ENCODE peak calls at places on chromosomes 1 and 21, in five cellular contexts. P, W, B, I and Q are unnamed samples.

GRCh38 chr1:12597792-12598191 is 20.2 kb downstream of the DHRS3 start:
- DNase-seq in I (no peak), P (no peak), B (no peak), W (no peak), Q (no peak)

GRCh38 chr1:65090406-65090805 is 57.6 kb upstream of the AK4 start:
- DNase-seq in P (no peak), W (no peak), I (no peak), B (no peak), Q (no peak)

GRCh38 chr1:202122639-202123335 is at the start of gene GPR37L1:
- DNase-seq in W (peak), P (no peak), I (no peak), B (no peak), Q (no peak)

GRCh38 chr1:58786184-58786926 is 2.5 kb upstream of the JUN start:
- DNase-seq in B (no peak), I (no peak), W (no peak), P (no peak), Q (no peak)

GRCh38 chr1:111084999-111085398 is 54.9 kb downstream of the DRAM2 start:
- DNase-seq in I (no peak), W (no peak), B (no peak), P (no peak), Q (no peak)

GRCh38 chr1:118151312-118151937 is 33.6 kb downstream of the SPAG17 start:
- DNase-seq in B (peak), I (no peak), W (no peak), P (peak), Q (peak)

GRCh38 chr1:227884370-227885134 is 63.2 kb downstream of the WNT9A start:
- DNase-seq in B (no peak), P (no peak), I (no peak), W (peak), Q (no peak)

GRCh38 chr1:26145041-26145959 is 13.6 kb upstream of the FAM110D start:
- DNase-seq in P (peak), B (peak), I (peak), W (peak), Q (peak)

GRCh38 chr1:103129796-103130195 is 21.5 kb upstream of the COL11A1 start:
- DNase-seq in B (no peak), I (no peak), P (no peak), W (no peak), Q (no peak)

GRCh38 chr1:231734417-231734816 is 107.8 kb downstream of the DISC1 start:
- DNase-seq in W (no peak), P (no peak), B (no peak), I (peak), Q (no peak)

GRCh38 chr1:84550826-84551225 is 23.4 kb downstream of the CTBS start:
- DNase-seq in I (no peak), W (no peak), B (no peak), P (no peak), Q (no peak)

GRCh38 chr1:95118019-95118499 is 904 bp downstream of the TLCD4 start:
- DNase-seq in B (no peak), I (no peak), P (no peak), W (no peak), Q (no peak)

GRCh38 chr1:221783437-221783836 is 41.5 kb upstream of the DUSP10 start:
- DNase-seq in W (no peak), I (no peak), P (no peak), B (no peak), Q (no peak)

GRCh38 chr1:1118011-1118892 is 2.4 kb upstream of the C1orf159 start:
- DNase-seq in W (peak), B (no peak), I (no peak), P (no peak), Q (no peak)

GRCh38 chr1:33985656-33986055 is 121.8 kb downstream of the HMGB4 start:
- DNase-seq in B (no peak), P (no peak), W (no peak), I (no peak), Q (no peak)

GRCh38 chr1:54395535-54395934 is 10.7 kb downstream of the SSBP3 start:
- DNase-seq in P (no peak), W (no peak), I (no peak), B (no peak), Q (no peak)

GRCh38 chr1:46171351-46171750 is 3.5 kb upstream of the TSPAN1 start:
- DNase-seq in P (no peak), B (no peak), I (no peak), W (no peak), Q (no peak)

GRCh38 chr21:21373969-21374368 is 375.8 kb downstream of the NCAM2 start:
- DNase-seq in P (no peak), W (no peak), I (no peak), B (no peak), Q (no peak)

GRCh38 chr1:34549199-34549598 is 205.6 kb upstream of the GJB5 start:
- DNase-seq in W (no peak), B (no peak), I (no peak), P (no peak), Q (no peak)

GRCh38 chr1:230220478-230220877 is 153.4 kb downstream of the GALNT2 start:
- DNase-seq in P (no peak), W (no peak), B (no peak), I (no peak), Q (no peak)

GRCh38 chr1:230219174-230220067 is 152.4 kb downstream of the GALNT2 start:
- DNase-seq in I (no peak), W (no peak), B (no peak), P (no peak), Q (no peak)

GRCh38 chr1:230224101-230224927 is 157.3 kb downstream of the GALNT2 start:
- DNase-seq in B (no peak), W (no peak), I (no peak), P (no peak), Q (no peak)

GRCh38 chr1:230220907-230221306 is 153.9 kb downstream of the GALNT2 start:
- DNase-seq in B (no peak), I (no peak), P (no peak), W (no peak), Q (no peak)

GRCh38 chr1:230222678-230223077 is 155.6 kb downstream of the GALNT2 start:
- DNase-seq in P (no peak), W (no peak), B (no peak), I (no peak), Q (no peak)
- TF ChIP-seq CTCF in P (no peak), W (no peak), B (peak), I (peak), Q (no peak)

DNA sequence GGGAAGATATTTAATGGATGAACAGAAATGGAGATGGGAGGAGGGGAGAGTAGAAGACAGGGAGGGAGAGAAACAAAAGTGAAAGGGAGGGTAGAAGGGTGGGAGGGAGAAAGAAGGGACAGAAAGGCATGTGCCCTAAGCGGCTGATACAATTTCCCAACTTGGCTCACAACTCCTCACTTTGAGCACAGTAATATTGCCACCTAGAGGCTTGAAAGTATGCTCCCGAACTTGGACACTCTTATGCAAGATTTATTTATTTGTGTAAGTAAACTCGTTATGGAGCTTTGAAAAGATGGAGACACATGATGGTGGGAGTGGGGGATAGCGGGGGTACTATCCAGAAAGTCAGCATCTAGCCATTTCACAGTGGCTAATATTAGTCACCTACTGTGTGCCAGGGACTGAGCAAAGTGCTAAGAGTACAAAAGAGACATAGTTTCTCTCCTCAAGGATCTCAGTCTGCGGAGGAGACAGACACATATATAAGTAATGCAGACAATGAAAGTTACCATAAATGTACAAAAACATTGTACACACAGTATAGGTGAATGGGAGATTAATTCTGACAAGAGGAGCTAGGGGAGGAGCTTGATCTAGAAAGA is 189.7 kb downstream of the SEC16B start:
- DNase-seq in B (peak), I (peak), W (no peak), P (peak), Q (no peak)
- TF ChIP-seq CTCF in B (peak), I (peak), W (no peak), P (peak), Q (peak)

GRCh38 chr1:40450491-40451237 is 388 bp downstream of the ZFP69B start:
- DNase-seq in I (no peak), W (no peak), P (peak), B (no peak), Q (peak)

GRCh38 chr1:40454873-40455272 is 4.6 kb downstream of the ZFP69B start:
- DNase-seq in W (no peak), P (no peak), I (no peak), B (no peak), Q (no peak)

GRCh38 chr1:40451238-40451585 is 936 bp downstream of the ZFP69B start:
- DNase-seq in B (no peak), I (no peak), P (no peak), W (no peak), Q (no peak)

GRCh38 chr1:40449684-40450490 is at the start of gene ZFP69B:
- DNase-seq in B (peak), I (peak), W (peak), P (peak), Q (peak)
- TF ChIP-seq CTCF in B (no peak), I (no peak), W (peak), P (no peak), Q (no peak)

GRCh38 chr1:16126738-16127515 is 28.9 kb downstream of the EPHA2 start:
- DNase-seq in W (peak), I (no peak), P (no peak), B (no peak), Q (no peak)
- TF ChIP-seq CTCF in W (no peak), I (no peak), P (no peak), B (no peak), Q (no peak)

GRCh38 chr1:17729909-17730308 is 25.2 kb upstream of the ACTL8 start:
- DNase-seq in W (no peak), B (no peak), I (no peak), P (no peak), Q (no peak)

GRCh38 chr1:17729248-17729647 is 25.9 kb upstream of the ACTL8 start:
- DNase-seq in I (no peak), B (no peak), W (no peak), P (no peak), Q (no peak)

GRCh38 chr1:17725811-17726582 is 29.1 kb upstream of the ACTL8 start:
- DNase-seq in P (no peak), I (no peak), W (no peak), B (no peak), Q (no peak)

GRCh38 chr1:17725084-17725718 is 29.9 kb upstream of the ACTL8 start:
- DNase-seq in I (no peak), P (peak), B (no peak), W (no peak), Q (no peak)

DNA sequence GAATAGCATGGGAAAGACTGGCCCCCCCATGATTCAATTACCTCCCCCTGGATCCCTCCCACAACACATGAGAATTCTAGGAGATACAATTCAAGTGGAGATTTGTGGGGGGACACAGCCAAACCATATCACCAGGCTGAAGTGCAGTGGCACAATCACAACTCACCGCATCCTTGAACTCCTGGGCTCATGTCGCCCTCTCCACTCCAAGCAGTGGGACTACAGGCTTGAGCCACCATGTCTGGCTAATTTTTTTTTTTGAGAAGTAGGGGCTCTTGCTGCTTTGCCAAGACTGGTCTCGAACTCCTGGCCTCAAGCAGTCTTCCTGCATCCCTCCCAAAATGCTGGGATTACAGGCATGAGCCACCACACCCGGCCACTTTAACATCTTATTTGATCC is 27.0 kb upstream of the ACTL8 start:
- DNase-seq in I (no peak), W (no peak), P (no peak), B (no peak), Q (no peak)
- TF ChIP-seq CTCF in I (no peak), W (no peak), P (no peak), B (no peak), Q (no peak)

GRCh38 chr1:178337091-178337726 is 159.6 kb downstream of the CLEC20A start:
- DNase-seq in B (no peak), P (no peak), W (no peak), I (no peak), Q (no peak)
- TF ChIP-seq CTCF in B (no peak), P (no peak), W (no peak), I (no peak), Q (no peak)

GRCh38 chr1:50332941-50333594 is 90.2 kb downstream of the DMRTA2 start:
- DNase-seq in I (peak), B (no peak), W (peak), P (peak), Q (peak)
- TF ChIP-seq CTCF in I (peak), B (no peak), W (peak), P (peak), Q (peak)

GRCh38 chr1:17671741-17672140 is 83.4 kb upstream of the ACTL8 start:
- DNase-seq in P (no peak), I (no peak), W (no peak), B (no peak), Q (no peak)
- TF ChIP-seq CTCF in P (no peak), I (no peak), W (no peak), B (no peak), Q (no peak)